ENCODE peak calls at places on chromosomes 12 and 14, in five cellular contexts. J is left colon, E is Kasumi-1, Y is non-pigmented ciliary epithelial cell, R is iris pigment epithelial cell. G is an unnamed sample.

GRCh38 chr14:86388216-86388615 is 858.3 kb downstream of the FLRT2 start:
- DNase-seq in R (no peak), J (no peak), Y (no peak), E (no peak), G (no peak)

GRCh38 chr12:116454950-116455447 is 104.2 kb upstream of the MAP1LC3B2 start:
- DNase-seq in R (peak; percentile 94), Y (peak; percentile 88), J (no peak), E (no peak), G (no peak)

GRCh38 chr12:47458273-47458672 is 247.6 kb downstream of the RPAP3 start:
- DNase-seq in Y (no peak), E (no peak), J (no peak), R (no peak), G (no peak)

GRCh38 chr12:97946701-97947100 is 484.1 kb downstream of the RMST start:
- DNase-seq in E (no peak), Y (no peak), R (no peak), J (no peak), G (no peak)

GRCh38 chr14:30874120-30874998 is at the start of gene COCH:
- DNase-seq in E (peak; percentile 55), Y (no peak), J (peak; percentile 57), R (no peak), G (peak; percentile 69)

GRCh38 chr14:35855886-35856481 is 29.8 kb downstream of the BRMS1L start:
- DNase-seq in R (no peak), E (peak; percentile 78), Y (no peak), J (no peak), G (no peak)

GRCh38 chr12:94798107-94798506 is 147.8 kb upstream of the TMCC3 start:
- DNase-seq in Y (no peak), R (no peak), E (no peak), J (no peak), G (no peak)

GRCh38 chr14:93115920-93116675 is at the start of gene ITPK1:
- DNase-seq in R (peak; percentile 48), Y (no peak), J (peak; percentile 72), E (peak; percentile 46), G (peak; percentile 77)

GRCh38 chr14:79352026-79352425 is 859.3 kb downstream of the DIO2 start:
- DNase-seq in E (no peak), Y (no peak), J (no peak), R (no peak), G (no peak)

GRCh38 chr14:24861083-24861630 is 188.8 kb downstream of the STXBP6 start:
- DNase-seq in J (no peak), E (no peak), R (peak; percentile 81), Y (peak; percentile 69), G (no peak)

GRCh38 chr12:43776498-43776897 is 17.7 kb downstream of the IRAK4 start:
- DNase-seq in E (peak; percentile 77), Y (no peak), R (no peak), J (no peak), G (no peak)

GRCh38 chr14:29220077-29220476 is 453.5 kb downstream of the FOXG1 start:
- DNase-seq in R (no peak), E (no peak), J (no peak), Y (no peak), G (no peak)

GRCh38 chr14:24057867-24058259 is 6.1 kb downstream of the CARMIL3 start:
- DNase-seq in J (peak; percentile 3), R (no peak), Y (no peak), E (no peak), G (no peak)

GRCh38 chr12:112148031-112148513 is 22.7 kb downstream of the TRAFD1 start:
- DNase-seq in Y (peak; percentile 63), R (peak; percentile 92), E (no peak), J (no peak), G (no peak)

GRCh38 chr12:56158926-56159461 is 835 bp downstream of the MYL6 start:
- DNase-seq in Y (no peak), E (peak; percentile 71), J (peak; percentile 86), R (peak; percentile 73), G (peak; percentile 79)

GRCh38 chr12:126773012-126773411 is 1494.0 kb upstream of the TMEM132C start:
- DNase-seq in R (no peak), J (no peak), Y (no peak), E (no peak), G (no peak)

GRCh38 chr12:49924847-49925246 is 21.1 kb upstream of the FAIM2 start:
- DNase-seq in J (no peak), R (no peak), E (no peak), Y (no peak), G (peak; percentile 7)

GRCh38 chr14:103378042-103378854 is 7.0 kb upstream of the MARK3 start:
- DNase-seq in E (no peak), R (no peak), Y (no peak), J (no peak), G (no peak)

GRCh38 chr14:52950898-52951729 is at the start of gene FERMT2:
- DNase-seq in J (peak; percentile 62), Y (no peak), R (peak; percentile 82), E (no peak), G (peak; percentile 72)

GRCh38 chr14:73662439-73663056 is 17.8 kb downstream of the DNAL1 start:
- DNase-seq in Y (peak; percentile 85), E (peak; percentile 78), R (peak; percentile 95), J (no peak), G (no peak)

GRCh38 chr12:120439646-120440247 is 1.8 kb downstream of the COX6A1 start:
- DNase-seq in Y (peak; percentile 6), R (peak; percentile 59), E (peak; percentile 68), J (peak; percentile 68), G (peak; percentile 62)

GRCh38 chr12:44259890-44260289 is 424.0 kb downstream of the TMEM117 start:
- DNase-seq in J (no peak), Y (no peak), E (no peak), R (no peak), G (no peak)

GRCh38 chr14:67547224-67547780 is 14.2 kb downstream of the PLEKHH1 start:
- DNase-seq in R (no peak), J (no peak), E (no peak), Y (no peak), G (no peak)

GRCh38 chr14:64549805-64550538 is at the start of gene PPP1R36:
- DNase-seq in R (no peak), Y (no peak), J (peak; percentile 86), E (no peak), G (peak; percentile 74)

GRCh38 chr14:90423166-90423565 is 26.3 kb downstream of the CALM1 start:
- DNase-seq in E (no peak), R (no peak), J (no peak), Y (no peak), G (no peak)

GRCh38 chr14:78170203-78170602 is at the start of gene NRXN3:
- DNase-seq in J (peak; percentile 9), R (no peak), Y (no peak), E (peak; percentile 5), G (no peak)

GRCh38 chr12:31989987-31990386 is 30.8 kb downstream of the RESF1 start:
- DNase-seq in R (peak; percentile 89), J (no peak), E (no peak), Y (no peak), G (no peak)

GRCh38 chr14:75069811-75070145 is 337 bp downstream of the ZC2HC1C start:
- DNase-seq in J (no peak), Y (no peak), R (no peak), E (no peak), G (no peak)

GRCh38 chr14:70358631-70359030 is 852 bp downstream of the COX16 start:
- DNase-seq in E (no peak), J (no peak), Y (no peak), R (no peak), G (no peak)

GRCh38 chr12:11949738-11950403 is 120.9 kb upstream of the BCL2L14 start:
- DNase-seq in R (no peak), Y (no peak), E (no peak), J (peak; percentile 14), G (no peak)

GRCh38 chr14:71397371-71397770 is 490.1 kb downstream of the PCNX1 start:
- DNase-seq in E (no peak), R (no peak), Y (no peak), J (no peak), G (no peak)

GRCh38 chr12:53990311-53991076 is 5.5 kb downstream of the HOXC10 start:
- DNase-seq in J (no peak), E (no peak), Y (no peak), R (no peak), G (no peak)

GRCh38 chr12:14278294-14278953 is 87.1 kb upstream of the ATF7IP start:
- DNase-seq in R (no peak), J (no peak), Y (no peak), E (no peak), G (peak; percentile 41)

GRCh38 chr14:87896393-87897380 is 96.3 kb downstream of the GALC start:
- DNase-seq in R (peak; percentile 52), E (peak; percentile 81), Y (peak; percentile 19), J (no peak), G (no peak)

G was measured in Peyer's patch.